ENCODE peak calls at places on chromosomes 12 and 14, in four cellular contexts. T is Peyer's patch, A is right lobe of liver, D is NCI-H460. J is an unnamed sample.

GRCh38 chr12:24394246-24394645 is 444.8 kb upstream of the SOX5 start:
- DNase-seq in D (no peak), T (no peak), A (no peak), J (no peak)

GRCh38 chr12:89450922-89451321 is 73.7 kb downstream of the GALNT4 start:
- DNase-seq in D (no peak), A (no peak), T (no peak), J (no peak)

GRCh38 chr12:108768591-108769500 is 37.5 kb upstream of the CORO1C start:
- DNase-seq in T (peak), A (peak), D (no peak), J (peak)

GRCh38 chr12:107129315-107129930 is 36.1 kb upstream of the CRY1 start:
- DNase-seq in D (no peak), A (no peak), T (no peak), J (no peak)

GRCh38 chr12:62785941-62786559 is 148.9 kb downstream of the PPM1H start:
- DNase-seq in T (no peak), D (peak), A (peak), J (no peak)

GRCh38 chr12:23004473-23005020 is 379.6 kb downstream of the ETNK1 start:
- DNase-seq in T (no peak), A (peak), D (no peak), J (no peak)

GRCh38 chr14:72439707-72440106 is 454.2 kb downstream of the DPF3 start:
- DNase-seq in D (no peak), T (no peak), A (no peak), J (no peak)

GRCh38 chr12:109863961-109864712 is 16.2 kb downstream of the GLTP start:
- DNase-seq in D (no peak), T (no peak), A (peak), J (peak)

GRCh38 chr14:64502476-64503183 is 1.0 kb downstream of the ZBTB25 start:
- DNase-seq in D (no peak), A (no peak), T (no peak), J (peak)

GRCh38 chr12:124488520-124488919 is 78.9 kb downstream of the NCOR2 start:
- DNase-seq in D (no peak), A (no peak), T (no peak), J (peak)

GRCh38 chr12:42565633-42566032 is 23.9 kb downstream of the PRICKLE1 start:
- DNase-seq in A (no peak), T (no peak), D (no peak), J (no peak)

GRCh38 chr12:2833327-2833726 is 1.5 kb downstream of the NRIP2 start:
- DNase-seq in A (no peak), T (no peak), D (no peak), J (no peak)

GRCh38 chr14:65846469-65846868 is 433.9 kb downstream of the FUT8 start:
- DNase-seq in T (no peak), D (no peak), A (no peak), J (no peak)

GRCh38 chr12:67751376-67751928 is 102.9 kb downstream of the DYRK2 start:
- DNase-seq in T (no peak), A (no peak), D (no peak), J (no peak)

GRCh38 chr14:105126126-105126969 is 42.2 kb downstream of the JAG2 start:
- DNase-seq in T (peak), A (no peak), D (no peak), J (no peak)

GRCh38 chr12:122651520-122652224 is 51.5 kb downstream of the HCAR2 start:
- DNase-seq in T (no peak), D (no peak), A (no peak), J (no peak)

GRCh38 chr12:109553471-109553870 is 19.8 kb downstream of the MMAB start:
- DNase-seq in T (no peak), D (no peak), A (no peak), J (no peak)

GRCh38 chr12:111390894-111391293 is 14.8 kb upstream of the SH2B3 start:
- DNase-seq in T (no peak), D (no peak), A (peak), J (no peak)

GRCh38 chr14:72603639-72604038 is 290.3 kb downstream of the DPF3 start:
- DNase-seq in T (no peak), D (no peak), A (no peak), J (no peak)

GRCh38 chr12:50242751-50243191 is 40.5 kb downstream of the LIMA1 start:
- DNase-seq in D (no peak), A (no peak), T (no peak), J (no peak)

GRCh38 chr14:104085032-104085888 is at the start of gene ASPG:
- DNase-seq in D (no peak), T (peak), A (peak), J (peak)